ENCODE peak calls at places on chromosomes 12 and 14, in five cellular contexts. E, I, X, D and W are unnamed samples.

GRCh38 chr12:57047981-57048380 is 1.9 kb downstream of the MYO1A start:
- DNase-seq in I (no peak), E (no peak), X (no peak), D (peak), W (no peak)

GRCh38 chr12:45852508-45852907 is 123.0 kb downstream of the ARID2 start:
- DNase-seq in I (no peak), X (no peak), E (no peak), D (no peak), W (peak)

GRCh38 chr12:119807380-119807779 is 69.7 kb downstream of the CIT start:
- DNase-seq in X (no peak), I (no peak), E (no peak), D (no peak), W (no peak)

GRCh38 chr12:66688836-66689439 is 10.1 kb upstream of the GRIP1 start:
- DNase-seq in D (peak), I (peak), X (no peak), E (peak), W (no peak)

GRCh38 chr12:24798335-24798734 is 150.6 kb downstream of the BCAT1 start:
- DNase-seq in I (no peak), D (no peak), X (no peak), E (no peak), W (no peak)

GRCh38 chr12:16153273-16153672 is 124.2 kb downstream of the SLC15A5 start:
- DNase-seq in D (no peak), I (no peak), X (no peak), E (no peak), W (no peak)

GRCh38 chr14:77076118-77076631 is 21.9 kb upstream of the CIPC start:
- DNase-seq in X (peak), I (peak), D (no peak), E (no peak), W (peak)

GRCh38 chr12:127570793-127571360 is 696.1 kb upstream of the TMEM132C start:
- DNase-seq in X (no peak), D (no peak), E (no peak), I (no peak), W (no peak)

GRCh38 chr14:58631720-58632119 is 6.0 kb upstream of the DACT1 start:
- DNase-seq in E (peak), I (no peak), D (no peak), X (no peak), W (no peak)